ENCODE peak calls at places on chromosomes 4 and X, in ten cellular contexts. N is endothelial cell of umbilical vein, T is heart left ventricle, K is transverse colon, M is gastrocnemius medialis, E is A549, A is H1, V is stomach, D is IMR-90, U is right lobe of liver. S is an unnamed sample.

GRCh38 chr4:38717604-38718003 is 53.6 kb downstream of the KLF3 start:
- DNase-seq in N (peak; percentile 67), T (peak; percentile 48), K (no peak), M (no peak), E (no peak), A (no peak), V (no peak), D (peak; percentile 31), U (no peak), S (no peak)

GRCh38 chr4:153362184-153362583 is 17.7 kb downstream of the MND1 start:
- DNase-seq in N (no peak), T (no peak), K (no peak), M (no peak), E (no peak), A (no peak), V (no peak), D (peak; percentile 40), U (no peak), S (no peak)

GRCh38 chr4:3263053-3263958 is 14.3 kb downstream of the MSANTD1 start:
- DNase-seq in N (no peak), T (no peak), K (no peak), M (no peak), E (no peak), A (peak; percentile 47), V (peak; percentile 20), D (no peak), U (no peak), S (no peak)

GRCh38 chrX:54411732-54412131 is 28.5 kb upstream of the TSR2 start:
- DNase-seq in N (no peak), T (no peak), K (no peak), M (no peak), E (no peak), A (no peak), V (no peak), D (no peak), U (no peak), S (no peak)

GRCh38 chr4:5568336-5568735 is 140.0 kb downstream of the EVC2 start:
- DNase-seq in N (no peak), T (no peak), K (no peak), M (no peak), E (no peak), A (no peak), V (no peak), D (no peak), U (no peak), S (no peak)

GRCh38 chr4:109816894-109817293 is 1.3 kb downstream of the GAR1 start:
- DNase-seq in N (no peak), T (no peak), K (no peak), M (no peak), E (no peak), A (no peak), V (no peak), D (no peak), U (no peak), S (no peak)

GRCh38 chr4:114563536-114564315 is 34.9 kb upstream of the UGT8 start:
- DNase-seq in N (no peak), T (no peak), K (no peak), M (no peak), E (no peak), A (no peak), V (no peak), D (no peak), U (no peak), S (no peak)

GRCh38 chr4:26412381-26413372 is 77.6 kb downstream of the CCKAR start:
- DNase-seq in N (no peak), T (peak; percentile 62), K (peak; percentile 24), M (no peak), E (no peak), A (no peak), V (peak; percentile 80), D (no peak), U (peak; percentile 83), S (peak; percentile 35)

DNA sequence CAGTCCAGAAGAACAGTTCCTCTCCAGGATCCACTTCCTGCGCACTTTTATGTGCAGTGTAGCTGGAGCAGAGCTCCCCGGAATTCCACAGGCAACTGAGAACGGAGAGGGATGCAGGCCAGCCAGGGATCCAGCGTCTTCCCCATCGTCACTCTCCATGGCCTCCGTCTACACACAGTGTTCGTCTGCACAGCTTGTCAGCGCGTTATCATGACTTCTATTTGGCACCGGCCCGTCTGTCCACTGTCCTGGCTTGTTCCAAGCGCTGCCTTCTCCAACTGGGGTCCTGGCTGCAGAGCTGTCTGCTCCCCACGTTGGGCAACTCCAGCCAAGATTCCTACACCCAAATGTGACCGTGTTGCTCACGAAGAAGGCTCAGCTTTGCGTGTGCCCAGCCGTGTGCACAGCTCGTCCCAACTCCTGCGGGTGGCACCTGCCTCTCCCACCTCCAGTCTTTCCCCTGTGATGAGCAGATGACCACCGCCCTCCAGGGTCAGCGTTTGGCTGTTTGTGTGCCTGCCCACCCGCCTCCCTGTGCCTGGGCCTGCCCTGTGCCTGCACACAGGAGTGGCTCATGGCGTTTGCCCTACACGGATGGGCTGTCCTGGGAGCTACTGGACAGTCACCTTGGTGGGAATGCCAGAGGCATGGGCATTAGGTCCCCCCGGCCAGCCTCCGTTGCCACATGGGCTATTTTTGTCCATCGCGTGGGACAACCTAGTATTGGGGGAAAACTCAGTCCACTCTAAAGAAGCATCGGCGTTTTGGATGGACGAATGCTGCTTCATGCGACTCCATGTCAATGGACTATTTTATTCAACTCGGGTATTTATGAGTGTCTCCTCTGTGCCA is 2.2 kb upstream of the CTBP1 start:
- DNase-seq in N (no peak), T (no peak), K (no peak), M (no peak), E (no peak), A (no peak), V (no peak), D (no peak), U (no peak), S (no peak)
- TF ChIP-seq POLR2A in N (no peak), T (no peak), K (no peak), M (no peak), E (peak; percentile 17), A (no peak), V (no peak), D (no peak), U (no peak), S (no peak)

GRCh38 chr4:143393195-143393594 is 56.5 kb downstream of the GAB1 start:
- DNase-seq in N (no peak), T (no peak), K (no peak), M (no peak), E (no peak), A (no peak), V (no peak), D (no peak), U (no peak), S (no peak)

GRCh38 chr4:143390764-143391163 is 54.1 kb downstream of the GAB1 start:
- DNase-seq in N (no peak), T (no peak), K (peak; percentile 21), M (no peak), E (no peak), A (no peak), V (no peak), D (no peak), U (no peak), S (no peak)

GRCh38 chr4:143391895-143392294 is 55.2 kb downstream of the GAB1 start:
- DNase-seq in N (no peak), T (no peak), K (no peak), M (no peak), E (no peak), A (no peak), V (no peak), D (peak; percentile 89), U (no peak), S (no peak)

GRCh38 chr4:143389543-143390195 is 53.0 kb downstream of the GAB1 start:
- DNase-seq in N (no peak), T (no peak), K (no peak), M (no peak), E (no peak), A (no peak), V (no peak), D (peak; percentile 73), U (no peak), S (no peak)

GRCh38 chr4:143391261-143391660 is 54.6 kb downstream of the GAB1 start:
- DNase-seq in N (no peak), T (no peak), K (no peak), M (no peak), E (no peak), A (no peak), V (no peak), D (no peak), U (no peak), S (no peak)
- H3K4me3 ChIP-seq in N (no peak overlapping the region), T (no peak overlapping the region), K (no peak overlapping the region), M (no peak overlapping the region), E (no peak overlapping the region), A (no peak overlapping the region), V (no peak overlapping the region), D (no peak overlapping the region), U (no peak overlapping the region), S (no peak overlapping the region)

DNA sequence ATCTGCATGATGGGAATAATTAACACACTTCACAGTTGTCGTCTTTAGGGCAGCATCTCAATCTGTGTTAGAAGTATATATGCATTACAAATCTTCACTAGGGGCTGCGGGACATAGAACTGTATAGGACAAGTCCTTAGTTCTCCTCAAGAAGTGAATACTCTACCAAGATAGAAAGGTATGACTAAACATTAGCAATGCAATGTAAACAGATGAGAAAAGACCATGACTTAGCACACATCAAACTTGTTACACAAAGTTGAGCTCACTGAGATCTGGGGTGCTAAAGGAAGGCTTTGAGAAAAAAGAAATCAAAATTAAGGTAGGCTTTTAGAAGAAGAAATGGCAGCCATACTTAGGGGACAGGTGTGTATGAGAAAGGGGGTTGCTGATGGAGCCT is 182.1 kb upstream of the MAP3K15 start:
- DNase-seq in N (no peak), T (no peak), K (no peak), M (no peak), E (peak; percentile 63), A (no peak), V (no peak), D (peak; percentile 69), U (no peak), S (no peak)
- H3K27ac ChIP-seq in N (no peak overlapping the region), T (no peak overlapping the region), K (no peak overlapping the region), M (no peak overlapping the region), E (peak overlapping the region; percentile 75), A (no peak overlapping the region), V (no peak overlapping the region), D (no peak overlapping the region), U (no peak overlapping the region), S (no peak overlapping the region)

GRCh38 chr4:67749286-67749685 is 4.9 kb downstream of the GNRHR start:
- DNase-seq in N (no peak), T (no peak), K (no peak), M (no peak), E (no peak), A (no peak), V (no peak), D (no peak), U (no peak), S (no peak)

GRCh38 chr4:67743194-67743593 is 11.0 kb downstream of the GNRHR start:
- DNase-seq in N (no peak), T (no peak), K (no peak), M (no peak), E (no peak), A (no peak), V (no peak), D (no peak), U (no peak), S (no peak)

GRCh38 chr4:67746797-67747495 is 7.2 kb downstream of the GNRHR start:
- DNase-seq in N (peak; percentile 52), T (no peak), K (no peak), M (no peak), E (peak; percentile 23), A (no peak), V (no peak), D (peak; percentile 51), U (no peak), S (no peak)

GRCh38 chr4:67750691-67751090 is 3.5 kb downstream of the GNRHR start:
- DNase-seq in N (no peak), T (no peak), K (no peak), M (no peak), E (no peak), A (no peak), V (no peak), D (no peak), U (no peak), S (no peak)

GRCh38 chr4:67744561-67745283 is 9.5 kb downstream of the GNRHR start:
- DNase-seq in N (no peak), T (no peak), K (no peak), M (no peak), E (no peak), A (no peak), V (no peak), D (peak; percentile 56), U (no peak), S (no peak)
- TF ChIP-seq POLR2A in N (no peak), T (no peak), K (no peak), M (no peak), E (no peak), A (no peak), V (no peak), D (no peak), U (no peak), S (no peak)